ENCODE peak calls at places on chromosomes 7 and 10, in four cellular contexts. One of them, this sample, is unnamed.
A peak's percentile ranks its signal among the peaks of the same experiment; 100 is the strongest.

GRCh38 chr7:88141025-88141424 is 78.8 kb downstream of the SRI start:
- DNase-seq in H1: no peak
- DNase-seq in HepG2: no peak
- DNase-seq in GM12878: no peak
- DNase-seq in this sample: peak; percentile 15

GRCh38 chr10:75400769-75401568 is 595 bp downstream of the ZNF503 start:
- DNase-seq in H1: no peak
- DNase-seq in HepG2: no peak
- DNase-seq in GM12878: no peak
- DNase-seq in this sample: no peak

GRCh38 chr7:23895666-23896096 is 185.7 kb downstream of the STK31 start:
- DNase-seq in H1: no peak
- DNase-seq in HepG2: no peak
- DNase-seq in GM12878: no peak
- DNase-seq in this sample: no peak

GRCh38 chr10:54434782-54435181 is 366.2 kb downstream of the PCDH15 start:
- DNase-seq in H1: no peak
- DNase-seq in HepG2: no peak
- DNase-seq in GM12878: no peak
- DNase-seq in this sample: no peak

GRCh38 chr10:6300106-6300783 is 97.5 kb downstream of the PFKFB3 start:
- DNase-seq in H1: no peak
- DNase-seq in HepG2: no peak
- DNase-seq in GM12878: peak; percentile 97
- DNase-seq in this sample: no peak

GRCh38 chr10:77810446-77811335 is 115.9 kb downstream of the DLG5 start:
- DNase-seq in H1: no peak
- DNase-seq in HepG2: no peak
- DNase-seq in GM12878: no peak
- DNase-seq in this sample: no peak

GRCh38 chr10:119403927-119404326 is 138.6 kb downstream of the RGS10 start:
- DNase-seq in H1: no peak
- DNase-seq in HepG2: no peak
- DNase-seq in GM12878: no peak
- DNase-seq in this sample: no peak

GRCh38 chr7:132084776-132085388 is 491.4 kb downstream of the PLXNA4 start:
- DNase-seq in H1: no peak
- DNase-seq in HepG2: peak; percentile 21
- DNase-seq in GM12878: no peak
- DNase-seq in this sample: no peak

GRCh38 chr10:14838582-14839304 is 637 bp downstream of the HSPA14 start:
- DNase-seq in H1: peak; percentile 13
- DNase-seq in HepG2: peak; percentile 18
- DNase-seq in GM12878: no peak
- DNase-seq in this sample: no peak

GRCh38 chr7:103797647-103798307 is 191.7 kb downstream of the RELN start:
- DNase-seq in H1: no peak
- DNase-seq in HepG2: no peak
- DNase-seq in GM12878: no peak
- DNase-seq in this sample: no peak

GRCh38 chr10:102416181-102417094 is 2.1 kb downstream of the PSD start:
- DNase-seq in H1: no peak
- DNase-seq in HepG2: no peak
- DNase-seq in GM12878: no peak
- DNase-seq in this sample: no peak

GRCh38 chr7:138460649-138461607 is 869 bp downstream of the TRIM24 start:
- DNase-seq in H1: no peak
- DNase-seq in HepG2: no peak
- DNase-seq in GM12878: no peak
- DNase-seq in this sample: peak; percentile 9

GRCh38 chr7:64867863-64868440 is 35.1 kb upstream of the ZNF273 start:
- DNase-seq in H1: no peak
- DNase-seq in HepG2: no peak
- DNase-seq in GM12878: no peak
- DNase-seq in this sample: no peak

GRCh38 chr7:101237206-101238067 is at the start of gene CLDN15:
- DNase-seq in H1: no peak
- DNase-seq in HepG2: peak; percentile 66
- DNase-seq in GM12878: no peak
- DNase-seq in this sample: no peak

GRCh38 chr7:103990991-103991390 is 1.5 kb upstream of the RELN start:
- DNase-seq in H1: no peak
- DNase-seq in HepG2: peak; percentile 16
- DNase-seq in GM12878: no peak
- DNase-seq in this sample: no peak

GRCh38 chr10:18681971-18682403 is 22.8 kb downstream of the ARL5B start:
- DNase-seq in H1: no peak
- DNase-seq in HepG2: peak; percentile 30
- DNase-seq in GM12878: no peak
- DNase-seq in this sample: no peak

GRCh38 chr7:69677054-69677847 is 79.0 kb downstream of the AUTS2 start:
- DNase-seq in H1: no peak
- DNase-seq in HepG2: no peak
- DNase-seq in GM12878: no peak
- DNase-seq in this sample: no peak

GRCh38 chr10:5567477-5567876 is 42.7 kb downstream of the CALML3 start:
- DNase-seq in H1: no peak
- DNase-seq in HepG2: no peak
- DNase-seq in GM12878: no peak
- DNase-seq in this sample: no peak

DNA sequence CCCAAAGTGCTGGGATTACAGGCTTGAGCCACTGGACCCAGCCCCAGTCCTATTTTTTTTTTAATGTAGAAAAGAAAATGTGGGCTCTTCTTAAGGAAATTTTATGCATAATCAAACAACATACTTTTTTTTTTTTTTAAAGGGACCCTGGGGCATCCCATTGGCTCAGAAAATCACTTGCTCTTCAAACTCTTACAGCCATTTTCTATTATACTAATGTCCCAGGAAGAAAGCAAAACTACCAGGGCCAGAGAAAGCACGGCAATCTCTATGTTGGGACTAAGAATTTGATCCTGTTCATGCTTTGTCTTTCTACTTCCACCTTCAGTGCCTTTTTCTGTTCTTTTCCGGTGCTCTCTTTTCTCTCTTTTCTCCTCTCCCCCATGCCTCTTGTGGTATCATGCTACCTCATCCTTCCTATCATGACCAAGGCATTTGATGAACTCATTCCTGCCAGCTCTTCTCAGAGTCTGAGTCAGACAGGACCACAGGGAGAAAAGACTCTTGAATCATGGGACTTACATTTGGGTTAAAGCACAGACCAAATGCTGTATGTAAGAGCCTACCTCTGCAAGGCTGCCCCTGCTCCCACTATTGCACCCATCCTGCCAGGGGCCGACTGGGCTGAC is 76.4 kb upstream of the CCNY start:
- DNase-seq in H1: no peak
- DNase-seq in HepG2: peak; percentile 14
- DNase-seq in GM12878: no peak
- DNase-seq in this sample: no peak
- TF ChIP-seq SUZ12 in H1: no peak
- TF ChIP-seq SUZ12 in HepG2: no peak
- TF ChIP-seq SUZ12 in GM12878: no peak
- TF ChIP-seq SUZ12 in this sample: no peak

GRCh38 chr7:136870799-136871487 is 2.5 kb downstream of the CHRM2 start:
- DNase-seq in H1: no peak
- DNase-seq in HepG2: no peak
- DNase-seq in GM12878: no peak
- DNase-seq in this sample: no peak
- H3K4me3 ChIP-seq in H1: peak overlapping the region; percentile 35
- H3K4me3 ChIP-seq in HepG2: no peak overlapping the region
- H3K4me3 ChIP-seq in GM12878: no peak overlapping the region
- H3K4me3 ChIP-seq in this sample: peak overlapping the region; percentile 18

GRCh38 chr7:43175525-43176200 is 63.2 kb downstream of the HECW1 start:
- DNase-seq in H1: no peak
- DNase-seq in HepG2: no peak
- DNase-seq in GM12878: no peak
- DNase-seq in this sample: no peak

GRCh38 chr7:43179393-43179792 is 66.9 kb downstream of the HECW1 start:
- DNase-seq in H1: no peak
- DNase-seq in HepG2: no peak
- DNase-seq in GM12878: no peak
- DNase-seq in this sample: no peak
- TF ChIP-seq SUZ12 in H1: no peak
- TF ChIP-seq SUZ12 in HepG2: no peak
- TF ChIP-seq SUZ12 in GM12878: no peak
- TF ChIP-seq SUZ12 in this sample: no peak

GRCh38 chr10:124106241-124106905 is 13.0 kb upstream of the CHST15 start:
- DNase-seq in H1: no peak
- DNase-seq in HepG2: peak; percentile 28
- DNase-seq in GM12878: peak; percentile 57
- DNase-seq in this sample: no peak
- H3K4me3 ChIP-seq in H1: no peak overlapping the region
- H3K4me3 ChIP-seq in HepG2: no peak overlapping the region
- H3K4me3 ChIP-seq in GM12878: peak overlapping the region; percentile 34
- H3K4me3 ChIP-seq in this sample: no peak overlapping the region

GRCh38 chr7:111433426-111433825 is 128.9 kb downstream of the IMMP2L start:
- DNase-seq in H1: no peak
- DNase-seq in HepG2: no peak
- DNase-seq in GM12878: no peak
- DNase-seq in this sample: no peak

GRCh38 chr7:111437736-111438135 is 124.6 kb downstream of the IMMP2L start:
- DNase-seq in H1: no peak
- DNase-seq in HepG2: no peak
- DNase-seq in GM12878: no peak
- DNase-seq in this sample: no peak

GRCh38 chr7:111439977-111440376 is 122.3 kb downstream of the IMMP2L start:
- DNase-seq in H1: no peak
- DNase-seq in HepG2: no peak
- DNase-seq in GM12878: no peak
- DNase-seq in this sample: no peak

GRCh38 chr7:111436608-111437007 is 125.7 kb downstream of the IMMP2L start:
- DNase-seq in H1: no peak
- DNase-seq in HepG2: no peak
- DNase-seq in GM12878: no peak
- DNase-seq in this sample: no peak

DNA sequence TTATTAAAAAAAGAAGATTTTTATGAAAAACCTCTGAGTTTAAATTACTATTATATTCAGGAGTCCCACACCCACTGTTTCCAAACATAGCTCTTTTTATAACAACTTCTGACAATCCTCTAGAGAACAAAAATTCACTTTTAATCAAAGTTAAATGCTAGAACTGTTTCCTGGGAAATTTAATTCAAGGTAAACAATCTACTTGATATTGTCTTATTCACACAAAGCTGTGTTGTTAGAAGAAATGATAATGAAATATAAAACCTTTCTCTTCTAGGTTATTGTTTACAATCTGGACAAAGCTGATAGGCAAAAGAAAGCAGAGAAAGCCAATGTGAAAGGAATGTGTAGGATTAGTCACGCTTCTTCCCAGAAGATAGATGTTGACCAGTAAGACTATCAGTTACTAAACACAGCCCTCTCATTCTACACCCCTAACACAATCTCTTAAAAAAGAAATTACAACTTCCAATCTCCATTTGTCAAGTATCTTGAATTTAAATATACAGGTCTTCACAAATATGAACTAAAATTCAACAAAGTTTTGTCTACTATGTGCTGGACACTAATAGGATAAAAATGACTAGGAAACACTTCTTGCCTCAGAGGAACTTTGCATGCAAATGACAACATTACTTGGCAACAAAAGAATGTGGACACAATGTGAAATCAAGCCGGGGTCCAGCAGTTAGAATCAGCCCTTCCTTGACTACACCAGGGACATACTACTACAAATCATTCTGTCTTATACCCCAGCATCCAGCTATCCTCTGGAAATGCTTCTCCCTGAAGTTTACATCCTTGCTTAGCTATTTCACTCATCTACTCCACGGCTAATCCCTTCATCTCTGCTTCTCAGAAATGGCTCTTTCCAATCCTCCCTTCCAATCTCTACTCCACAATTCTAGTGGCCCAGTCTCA is 123.7 kb downstream of the IMMP2L start:
- DNase-seq in H1: no peak
- DNase-seq in HepG2: no peak
- DNase-seq in GM12878: no peak
- DNase-seq in this sample: no peak
- TF ChIP-seq SUZ12 in H1: no peak
- TF ChIP-seq SUZ12 in HepG2: no peak
- TF ChIP-seq SUZ12 in GM12878: no peak
- TF ChIP-seq SUZ12 in this sample: no peak

GRCh38 chr7:151008511-151009323 is 15.6 kb downstream of the ATG9B start:
- DNase-seq in H1: peak; percentile 75
- DNase-seq in HepG2: peak; percentile 47
- DNase-seq in GM12878: peak; percentile 39
- DNase-seq in this sample: no peak
- H3K4me3 ChIP-seq in H1: no peak overlapping the region
- H3K4me3 ChIP-seq in HepG2: peak overlapping the region; percentile 77
- H3K4me3 ChIP-seq in GM12878: no peak overlapping the region
- H3K4me3 ChIP-seq in this sample: no peak overlapping the region